ENCODE peak calls at places on chromosomes 2 and 18, in four cellular contexts. P is choroid plexus epithelial cell, Z is upper lobe of left lung, T is spleen. A is an unnamed sample.

GRCh38 chr18:60929966-60930365 is 403.3 kb upstream of the CDH20 start:
- DNase-seq in Z (no peak), P (no peak), T (no peak), A (no peak)

GRCh38 chr2:1972948-1973347 is 228.6 kb upstream of the PXDN start:
- DNase-seq in Z (no peak), P (peak), T (no peak), A (no peak)

GRCh38 chr2:225756198-225756597 is 356.7 kb downstream of the NYAP2 start:
- DNase-seq in T (no peak), Z (no peak), P (peak), A (no peak)

GRCh38 chr2:237924164-237924534 is 42.7 kb upstream of the UBE2F start:
- DNase-seq in Z (no peak), T (peak), P (no peak), A (no peak)

GRCh38 chr2:3459185-3460015 is 59.9 kb downstream of the ADI1 start:
- DNase-seq in T (peak), Z (peak), P (no peak), A (no peak)

GRCh38 chr18:7618821-7619410 is 51.8 kb downstream of the PTPRM start:
- DNase-seq in P (no peak), Z (no peak), T (no peak), A (no peak)

GRCh38 chr2:73931531-73932500 is 5.1 kb downstream of the DGUOK start:
- DNase-seq in P (peak), T (no peak), Z (no peak), A (no peak)

GRCh38 chr18:64073956-64074355 is 74.9 kb downstream of the LINC00305 start:
- DNase-seq in P (peak), T (no peak), Z (no peak), A (no peak)

GRCh38 chr2:180374502-180375281 is 367.6 kb upstream of the CWC22 start:
- DNase-seq in P (no peak), Z (no peak), T (no peak), A (no peak)

GRCh38 chr2:205685314-205686230 is 3.3 kb downstream of the NRP2 start:
- DNase-seq in P (peak), T (no peak), Z (peak), A (peak)

GRCh38 chr2:27710640-27711430 is 47.1 kb downstream of the SLC4A1AP start:
- DNase-seq in P (peak), Z (peak), T (no peak), A (no peak)

DNA sequence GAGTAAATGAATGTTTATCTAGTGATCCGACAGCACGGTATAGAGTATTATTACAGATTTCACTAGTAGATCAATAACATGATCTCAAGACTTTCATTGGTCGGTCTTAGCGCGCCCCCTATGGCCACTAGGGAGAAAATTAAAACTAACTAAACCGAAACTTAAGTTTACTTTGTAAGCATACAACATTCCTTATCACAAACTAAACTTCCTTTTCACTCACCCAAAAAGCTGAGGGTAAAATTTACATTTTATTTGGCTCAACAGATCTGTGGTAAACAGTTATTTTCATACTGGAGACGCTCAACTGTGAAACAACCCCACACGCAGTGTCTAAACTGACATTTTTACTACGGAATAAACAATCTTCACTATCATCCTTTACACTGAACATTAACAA is 215.6 kb upstream of the MAP2 start:
- DNase-seq in P (peak), Z (no peak), T (no peak), A (no peak)
- TF ChIP-seq CTCF in P (peak), Z (no peak), T (peak), A (no peak)

DNA sequence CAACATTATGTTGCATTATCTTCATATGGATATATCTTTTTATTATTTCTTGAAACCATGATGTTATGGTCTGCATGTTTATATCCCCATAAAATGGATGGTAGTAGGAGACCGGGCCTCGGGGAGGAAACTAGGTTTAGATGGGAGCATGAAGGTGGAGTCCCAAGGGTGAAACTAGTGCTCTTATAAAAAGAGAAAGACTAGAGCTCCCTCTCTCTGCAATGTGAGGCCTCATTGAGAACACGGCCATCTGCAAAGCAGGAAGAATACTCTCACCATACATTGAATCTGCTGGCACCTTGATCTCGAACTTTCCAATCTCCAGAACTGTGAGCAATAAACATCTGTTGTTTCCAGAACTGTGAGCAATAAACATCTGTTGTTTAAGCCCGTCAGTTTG is 64.0 kb downstream of the NXPH2 start:
- DNase-seq in T (no peak), P (peak), Z (no peak), A (no peak)
- TF ChIP-seq CTCF in T (no peak), P (peak), Z (no peak), A (no peak)

GRCh38 chr2:219205165-219205538 is 1.4 kb upstream of the ZFAND2B start:
- DNase-seq in P (no peak), Z (no peak), T (peak), A (no peak)

GRCh38 chr2:219205981-219206441 is 571 bp upstream of the ZFAND2B start:
- DNase-seq in P (no peak), Z (no peak), T (no peak), A (no peak)

GRCh38 chr2:219207254-219207883 is 787 bp downstream of the ZFAND2B start:
- DNase-seq in T (peak), Z (no peak), P (no peak), A (no peak)

GRCh38 chr2:219207884-219208740 is 1.5 kb downstream of the ZFAND2B start:
- DNase-seq in T (peak), P (peak), Z (peak), A (no peak)

DNA sequence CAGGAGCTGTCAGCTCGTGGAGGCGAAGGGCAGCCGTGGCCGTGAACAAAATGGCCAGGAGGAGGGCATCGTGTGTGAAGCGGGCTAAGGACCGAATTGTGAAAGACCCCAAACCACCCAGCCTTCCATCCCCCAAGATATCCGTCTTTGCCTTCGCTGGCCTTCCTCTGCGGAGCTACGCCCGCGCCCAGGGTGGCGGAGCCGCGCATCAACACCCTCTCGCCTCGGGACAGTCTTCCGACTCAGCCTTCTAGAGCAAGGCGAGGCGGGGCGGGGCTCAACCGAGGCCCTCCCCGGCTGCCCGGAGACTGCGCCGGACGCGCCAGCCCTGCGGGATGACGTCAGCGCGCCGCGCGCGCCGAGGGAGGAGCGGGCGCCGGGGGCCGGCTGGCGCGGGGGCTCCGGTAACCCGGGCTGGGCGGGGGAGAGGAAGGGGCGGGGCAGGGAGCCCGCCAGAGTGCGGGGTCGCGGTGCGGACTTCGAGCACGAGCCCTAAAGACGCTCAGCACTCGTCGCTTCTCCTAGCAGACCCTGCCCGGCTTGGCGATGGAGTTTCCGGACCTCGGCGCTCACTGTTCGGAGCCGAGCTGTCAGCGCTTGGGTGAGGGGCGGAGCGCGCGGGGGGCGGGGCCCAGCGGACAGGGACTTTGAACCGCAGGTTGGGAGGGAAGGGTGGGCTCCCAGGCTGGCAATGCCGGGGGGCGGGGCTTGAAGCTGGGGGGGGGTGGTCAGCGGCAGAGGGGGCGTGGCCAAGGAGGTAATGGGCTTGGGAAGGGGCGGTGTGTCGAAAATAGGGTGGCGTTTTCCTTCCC is at the start of gene ZFAND2B:
- DNase-seq in P (peak), T (peak), Z (peak), A (peak)
- TF ChIP-seq CTCF in P (no peak), T (no peak), Z (peak), A (no peak)

GRCh38 chr2:8986327-8986976 is 17.0 kb downstream of the MBOAT2 start:
- DNase-seq in T (no peak), Z (no peak), P (no peak), A (no peak)
- TF ChIP-seq CTCF in T (no peak), Z (no peak), P (peak), A (no peak)

GRCh38 chr18:9008709-9009635 is 93.5 kb upstream of the NDUFV2 start:
- DNase-seq in Z (no peak), T (no peak), P (no peak), A (no peak)
- TF ChIP-seq CTCF in Z (no peak), T (no peak), P (no peak), A (no peak)

GRCh38 chr2:111618577-111618930 is 265.4 kb downstream of the ANAPC1 start:
- DNase-seq in Z (peak), P (no peak), T (peak), A (no peak)

GRCh38 chr2:111616651-111617218 is 267.3 kb downstream of the ANAPC1 start:
- DNase-seq in T (no peak), P (no peak), Z (no peak), A (no peak)

GRCh38 chr2:111618953-111619902 is 264.8 kb downstream of the ANAPC1 start:
- DNase-seq in T (no peak), P (peak), Z (peak), A (no peak)

GRCh38 chr2:111617299-111617803 is 266.6 kb downstream of the ANAPC1 start:
- DNase-seq in P (peak), Z (no peak), T (no peak), A (no peak)

GRCh38 chr2:111617804-111618576 is 266.0 kb downstream of the ANAPC1 start:
- DNase-seq in P (no peak), T (no peak), Z (peak), A (no peak)
- TF ChIP-seq CTCF in P (no peak), T (no peak), Z (no peak), A (no peak)

GRCh38 chr2:19818039-19818438 is 83.7 kb downstream of the TTC32 start:
- DNase-seq in Z (no peak), P (no peak), T (no peak), A (no peak)

GRCh38 chr2:19818543-19818942 is 83.2 kb downstream of the TTC32 start:
- DNase-seq in P (no peak), T (no peak), Z (no peak), A (no peak)

GRCh38 chr2:19815746-19816145 is 86.0 kb downstream of the TTC32 start:
- DNase-seq in T (no peak), P (no peak), Z (no peak), A (no peak)

GRCh38 chr2:19823507-19823906 is 78.3 kb downstream of the TTC32 start:
- DNase-seq in Z (no peak), T (no peak), P (no peak), A (no peak)

DNA sequence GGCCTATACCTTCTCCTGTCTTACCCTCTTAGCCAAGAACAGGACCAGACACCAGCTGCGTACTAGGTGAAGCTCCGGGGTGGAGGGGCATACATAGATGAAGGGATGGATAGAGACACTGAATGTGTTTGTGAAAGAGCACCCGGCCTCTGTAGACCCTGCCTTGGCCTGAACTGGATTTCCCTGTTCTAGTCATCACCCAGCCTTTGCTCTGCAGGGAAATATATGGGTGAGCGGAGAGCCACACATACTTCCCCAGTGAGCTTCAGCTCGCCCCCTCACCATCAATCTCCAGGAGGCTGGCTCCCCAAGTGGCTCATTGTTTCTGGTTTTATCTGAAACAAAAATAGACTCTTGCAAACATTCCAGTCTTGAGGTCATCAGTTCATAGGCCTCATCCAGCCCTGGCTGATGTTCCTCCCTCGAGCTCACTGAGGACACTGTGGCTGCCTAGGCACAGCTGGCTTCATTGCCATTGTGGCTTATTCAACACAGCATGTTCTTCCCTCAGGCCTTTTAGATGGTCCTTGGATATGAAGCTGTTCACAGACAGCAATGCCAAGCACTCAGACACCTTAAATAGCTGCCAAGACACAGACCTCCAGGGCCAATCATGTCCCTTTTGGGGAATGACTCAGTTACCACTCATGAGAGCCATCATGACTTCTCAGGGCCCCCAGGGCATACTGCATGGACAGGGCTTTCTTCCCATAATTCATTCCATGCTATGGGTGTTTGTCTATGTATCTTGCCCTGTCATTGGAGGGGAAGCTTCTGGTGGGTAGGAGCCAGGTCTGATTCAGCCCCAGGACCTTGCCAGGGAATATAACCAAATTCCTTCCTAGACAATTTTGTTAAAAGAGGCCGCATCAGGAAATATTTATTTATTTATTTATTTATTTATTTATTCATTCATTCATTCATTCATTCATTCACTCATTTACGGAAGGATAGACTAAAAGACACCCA is 82.4 kb downstream of the TTC32 start:
- DNase-seq in Z (no peak), T (no peak), P (peak), A (no peak)
- TF ChIP-seq CTCF in Z (no peak), T (no peak), P (peak), A (no peak)

A was measured in activated B cell treated with CpG ODN at 0.5 μM for 24 hours.